ENCODE peak calls at places on chromosomes 7 and 10, in six cellular contexts. H is nucleus accumbens, T is T-cell, X is A549, P is ureter, B is AG20443. R is an unnamed sample.

GRCh38 chr10:132836832-132837540 is 51.0 kb upstream of the NKX6-2 start:
- DNase-seq in H (peak; percentile 13), T (peak; percentile 5), X (peak; percentile 69), P (no peak), B (peak; percentile 90), R (peak; percentile 81)

GRCh38 chr7:51318001-51318400 is 1.4 kb upstream of the COBL start:
- DNase-seq in H (no peak), T (no peak), X (no peak), P (no peak), B (no peak), R (no peak)

GRCh38 chr7:71131753-71132520 is at the start of gene GALNT17:
- DNase-seq in H (no peak), T (no peak), X (no peak), P (no peak), B (peak; percentile 19), R (no peak)

GRCh38 chr10:4215485-4215884 is 430.5 kb upstream of the KLF6 start:
- DNase-seq in H (no peak), T (no peak), X (no peak), P (no peak), B (no peak), R (no peak)

GRCh38 chr7:101108330-101108857 is 18.5 kb upstream of the SERPINE1 start:
- DNase-seq in H (peak; percentile 11), T (no peak), X (no peak), P (no peak), B (no peak), R (peak; percentile 69)

GRCh38 chr10:88810196-88810961 is 7.8 kb downstream of the LIPM start:
- DNase-seq in H (no peak), T (peak; percentile 15), X (peak; percentile 31), P (no peak), B (peak; percentile 67), R (peak; percentile 27)

GRCh38 chr10:71232089-71232998 is 20.0 kb downstream of the UNC5B start:
- DNase-seq in H (peak; percentile 96), T (no peak), X (no peak), P (peak; percentile 82), B (peak; percentile 74), R (no peak)

GRCh38 chr10:33643042-33643441 is 308.6 kb upstream of the NRP1 start:
- DNase-seq in H (no peak), T (no peak), X (no peak), P (no peak), B (peak; percentile 47), R (no peak)

GRCh38 chr7:133354546-133355324 is 101.9 kb downstream of the EXOC4 start:
- DNase-seq in H (no peak), T (no peak), X (no peak), P (no peak), B (no peak), R (no peak)

GRCh38 chr7:134632937-134633540 is 13.6 kb upstream of the BPGM start:
- DNase-seq in H (no peak), T (peak; percentile 15), X (peak; percentile 67), P (no peak), B (peak; percentile 63), R (no peak)

GRCh38 chr7:106167439-106168136 is 55.5 kb upstream of the SYPL1 start:
- DNase-seq in H (no peak), T (no peak), X (no peak), P (no peak), B (peak; percentile 23), R (no peak)

GRCh38 chr7:111953611-111954010 is 252.6 kb downstream of the DOCK4 start:
- DNase-seq in H (no peak), T (no peak), X (no peak), P (no peak), B (no peak), R (no peak)

GRCh38 chr7:30206466-30206865 is 71.7 kb downstream of the MTURN start:
- DNase-seq in H (no peak), T (no peak), X (peak; percentile 8), P (no peak), B (peak; percentile 78), R (no peak)

GRCh38 chr10:84176351-84176750 is 2.8 kb downstream of the GPR15LG start:
- DNase-seq in H (no peak), T (no peak), X (no peak), P (peak; percentile 41), B (no peak), R (no peak)

GRCh38 chr7:119545118-119545517 is 727.9 kb upstream of the KCND2 start:
- DNase-seq in H (no peak), T (no peak), X (no peak), P (no peak), B (no peak), R (no peak)

GRCh38 chr7:2843711-2844152 is 376 bp downstream of the GNA12 start:
- DNase-seq in H (no peak), T (peak; percentile 17), X (no peak), P (no peak), B (no peak), R (no peak)

GRCh38 chr7:130369831-130370230 is 10.5 kb upstream of the CPA1 start:
- DNase-seq in H (no peak), T (no peak), X (no peak), P (no peak), B (no peak), R (no peak)

GRCh38 chr10:123997486-123998196 is 95.8 kb downstream of the CHST15 start:
- DNase-seq in H (no peak), T (no peak), X (no peak), P (no peak), B (peak; percentile 86), R (peak; percentile 62)

GRCh38 chr10:24556137-24556536 is 167.6 kb downstream of the ARHGAP21 start:
- DNase-seq in H (no peak), T (no peak), X (no peak), P (no peak), B (no peak), R (no peak)

GRCh38 chr7:101916876-101917275 is 99.5 kb downstream of the CUX1 start:
- DNase-seq in H (no peak), T (no peak), X (no peak), P (no peak), B (no peak), R (no peak)

GRCh38 chr10:124104011-124104627 is 10.7 kb upstream of the CHST15 start:
- DNase-seq in H (no peak), T (no peak), X (no peak), P (no peak), B (no peak), R (no peak)

GRCh38 chr10:33358016-33358415 is 23.5 kb upstream of the NRP1 start:
- DNase-seq in H (no peak), T (no peak), X (no peak), P (no peak), B (no peak), R (no peak)

GRCh38 chr10:47248436-47249090 is 51.4 kb upstream of the GDF10 start:
- DNase-seq in H (no peak), T (no peak), X (no peak), P (no peak), B (no peak), R (no peak)

GRCh38 chr7:84328571-84328970 is 134.0 kb upstream of the SEMA3A start:
- DNase-seq in H (no peak), T (no peak), X (no peak), P (no peak), B (no peak), R (no peak)

GRCh38 chr7:100863406-100863950 is 3.7 kb upstream of the TRIP6 start:
- DNase-seq in H (no peak), T (no peak), X (no peak), P (no peak), B (no peak), R (no peak)

GRCh38 chr7:113314594-113314993 is 196.2 kb upstream of the SMIM30 start:
- DNase-seq in H (no peak), T (no peak), X (no peak), P (no peak), B (no peak), R (no peak)

GRCh38 chr10:92690211-92691041 is 671 bp downstream of the HHEX start:
- DNase-seq in H (no peak), T (peak; percentile 49), X (peak; percentile 46), P (peak; percentile 53), B (peak; percentile 55), R (peak; percentile 53)

GRCh38 chr7:75639071-75639892 is 99.5 kb downstream of the HIP1 start:
- DNase-seq in H (peak; percentile 67), T (no peak), X (no peak), P (peak; percentile 59), B (peak; percentile 79), R (peak; percentile 80)

GRCh38 chr10:24701447-24701846 is 22.2 kb downstream of the ARHGAP21 start:
- DNase-seq in H (no peak), T (no peak), X (no peak), P (no peak), B (no peak), R (peak; percentile 44)

GRCh38 chr10:27383595-27384542 is 120.2 kb upstream of the RAB18 start:
- DNase-seq in H (no peak), T (no peak), X (peak; percentile 13), P (no peak), B (no peak), R (no peak)

GRCh38 chr10:35896011-35896410 is 253.9 kb upstream of the FZD8 start:
- DNase-seq in H (no peak), T (no peak), X (no peak), P (no peak), B (peak; percentile 76), R (no peak)

R was measured in GM13977.